ENCODE peak calls at places on chromosomes 5 and 9, in ten cellular contexts. One of them, this sample, is unnamed.

GRCh38 chr5:74016373-74016772 is 390.4 kb downstream of the ARHGEF28 start:
- DNase-seq in A673: no peak
- DNase-seq in ovary: no peak
- DNase-seq in HCT116: peak; percentile 27
- DNase-seq in fibroblast of lung: no peak
- DNase-seq in neural progenitor cell: no peak
- DNase-seq in cardiac muscle cell: no peak
- DNase-seq in left ventricle myocardium inferior: no peak
- DNase-seq in kidney: no peak
- DNase-seq in tibial artery: no peak
- DNase-seq in this sample: no peak

GRCh38 chr5:134131578-134132350 is 17.3 kb downstream of the TCF7 start:
- DNase-seq in A673: no peak
- DNase-seq in ovary: peak; percentile 8
- DNase-seq in HCT116: no peak
- DNase-seq in fibroblast of lung: no peak
- DNase-seq in neural progenitor cell: no peak
- DNase-seq in cardiac muscle cell: no peak
- DNase-seq in left ventricle myocardium inferior: peak; percentile 2
- DNase-seq in kidney: peak; percentile 43
- DNase-seq in tibial artery: no peak
- DNase-seq in this sample: no peak

GRCh38 chr5:170267431-170268152 is 30.0 kb downstream of the LCP2 start:
- DNase-seq in A673: peak; percentile 80
- DNase-seq in ovary: peak; percentile 75
- DNase-seq in HCT116: peak; percentile 37
- DNase-seq in fibroblast of lung: peak; percentile 53
- DNase-seq in neural progenitor cell: peak; percentile 82
- DNase-seq in cardiac muscle cell: peak; percentile 74
- DNase-seq in left ventricle myocardium inferior: peak; percentile 69
- DNase-seq in kidney: no peak
- DNase-seq in tibial artery: peak; percentile 77
- DNase-seq in this sample: peak; percentile 33

GRCh38 chr5:157575096-157575872 is at the start of gene ADAM19:
- DNase-seq in A673: peak; percentile 45
- DNase-seq in ovary: peak; percentile 52
- DNase-seq in HCT116: no peak
- DNase-seq in fibroblast of lung: peak; percentile 74
- DNase-seq in neural progenitor cell: peak; percentile 85
- DNase-seq in cardiac muscle cell: peak; percentile 75
- DNase-seq in left ventricle myocardium inferior: peak; percentile 57
- DNase-seq in kidney: peak; percentile 86
- DNase-seq in tibial artery: peak; percentile 66
- DNase-seq in this sample: peak; percentile 23

GRCh38 chr5:161548472-161549094 is 2.1 kb upstream of the GABRB2 start:
- DNase-seq in A673: no peak
- DNase-seq in ovary: no peak
- DNase-seq in HCT116: no peak
- DNase-seq in fibroblast of lung: no peak
- DNase-seq in neural progenitor cell: peak; percentile 57
- DNase-seq in cardiac muscle cell: peak; percentile 51
- DNase-seq in left ventricle myocardium inferior: no peak
- DNase-seq in kidney: no peak
- DNase-seq in tibial artery: no peak
- DNase-seq in this sample: no peak

GRCh38 chr5:32044904-32045303 is 129.2 kb downstream of the GOLPH3 start:
- DNase-seq in A673: peak; percentile 92
- DNase-seq in ovary: no peak
- DNase-seq in HCT116: no peak
- DNase-seq in fibroblast of lung: peak; percentile 91
- DNase-seq in neural progenitor cell: no peak
- DNase-seq in cardiac muscle cell: no peak
- DNase-seq in left ventricle myocardium inferior: no peak
- DNase-seq in kidney: no peak
- DNase-seq in tibial artery: no peak
- DNase-seq in this sample: no peak

GRCh38 chr9:83706703-83707517 is 848 bp downstream of the UBQLN1 start:
- DNase-seq in A673: peak; percentile 80
- DNase-seq in ovary: peak; percentile 54
- DNase-seq in HCT116: no peak
- DNase-seq in fibroblast of lung: peak; percentile 54
- DNase-seq in neural progenitor cell: peak; percentile 90
- DNase-seq in cardiac muscle cell: peak; percentile 80
- DNase-seq in left ventricle myocardium inferior: peak; percentile 30
- DNase-seq in kidney: peak; percentile 85
- DNase-seq in tibial artery: peak; percentile 34
- DNase-seq in this sample: peak; percentile 38

GRCh38 chr5:131640043-131640856 is 5.2 kb upstream of the RAPGEF6 start:
- DNase-seq in A673: no peak
- DNase-seq in ovary: no peak
- DNase-seq in HCT116: no peak
- DNase-seq in fibroblast of lung: peak; percentile 50
- DNase-seq in neural progenitor cell: peak; percentile 42
- DNase-seq in cardiac muscle cell: no peak
- DNase-seq in left ventricle myocardium inferior: no peak
- DNase-seq in kidney: no peak
- DNase-seq in tibial artery: no peak
- DNase-seq in this sample: no peak

GRCh38 chr5:32539981-32540380 is 45.4 kb upstream of the SUB1 start:
- DNase-seq in A673: no peak
- DNase-seq in ovary: no peak
- DNase-seq in HCT116: no peak
- DNase-seq in fibroblast of lung: no peak
- DNase-seq in neural progenitor cell: no peak
- DNase-seq in cardiac muscle cell: no peak
- DNase-seq in left ventricle myocardium inferior: no peak
- DNase-seq in kidney: no peak
- DNase-seq in tibial artery: no peak
- DNase-seq in this sample: no peak

GRCh38 chr5:98474802-98475201 is 298.7 kb upstream of the RGMB start:
- DNase-seq in A673: no peak
- DNase-seq in ovary: no peak
- DNase-seq in HCT116: no peak
- DNase-seq in fibroblast of lung: no peak
- DNase-seq in neural progenitor cell: no peak
- DNase-seq in cardiac muscle cell: no peak
- DNase-seq in left ventricle myocardium inferior: no peak
- DNase-seq in kidney: no peak
- DNase-seq in tibial artery: no peak
- DNase-seq in this sample: no peak

GRCh38 chr9:68969538-68969937 is 44.4 kb downstream of the PRKACG start:
- DNase-seq in A673: no peak
- DNase-seq in ovary: no peak
- DNase-seq in HCT116: no peak
- DNase-seq in fibroblast of lung: no peak
- DNase-seq in neural progenitor cell: no peak
- DNase-seq in cardiac muscle cell: no peak
- DNase-seq in left ventricle myocardium inferior: no peak
- DNase-seq in kidney: no peak
- DNase-seq in tibial artery: no peak
- DNase-seq in this sample: no peak

GRCh38 chr9:117116084-117116483 is 298.8 kb downstream of the ASTN2 start:
- DNase-seq in A673: no peak
- DNase-seq in ovary: no peak
- DNase-seq in HCT116: no peak
- DNase-seq in fibroblast of lung: peak; percentile 16
- DNase-seq in neural progenitor cell: no peak
- DNase-seq in cardiac muscle cell: no peak
- DNase-seq in left ventricle myocardium inferior: no peak
- DNase-seq in kidney: no peak
- DNase-seq in tibial artery: no peak
- DNase-seq in this sample: no peak

GRCh38 chr9:111005711-111006482 is 32.4 kb downstream of the LPAR1 start:
- DNase-seq in A673: no peak
- DNase-seq in ovary: no peak
- DNase-seq in HCT116: no peak
- DNase-seq in fibroblast of lung: no peak
- DNase-seq in neural progenitor cell: no peak
- DNase-seq in cardiac muscle cell: no peak
- DNase-seq in left ventricle myocardium inferior: no peak
- DNase-seq in kidney: no peak
- DNase-seq in tibial artery: no peak
- DNase-seq in this sample: no peak

GRCh38 chr9:126705311-126705766 is 91.6 kb downstream of the LMX1B start:
- DNase-seq in A673: peak; percentile 81
- DNase-seq in ovary: peak; percentile 77
- DNase-seq in HCT116: peak; percentile 47
- DNase-seq in fibroblast of lung: peak; percentile 41
- DNase-seq in neural progenitor cell: peak; percentile 92
- DNase-seq in cardiac muscle cell: peak; percentile 89
- DNase-seq in left ventricle myocardium inferior: peak; percentile 72
- DNase-seq in kidney: peak; percentile 91
- DNase-seq in tibial artery: peak; percentile 76
- DNase-seq in this sample: peak; percentile 61

GRCh38 chr9:90868555-90868954 is 66.9 kb downstream of the SYK start:
- DNase-seq in A673: no peak
- DNase-seq in ovary: no peak
- DNase-seq in HCT116: no peak
- DNase-seq in fibroblast of lung: no peak
- DNase-seq in neural progenitor cell: no peak
- DNase-seq in cardiac muscle cell: no peak
- DNase-seq in left ventricle myocardium inferior: no peak
- DNase-seq in kidney: no peak
- DNase-seq in tibial artery: no peak
- DNase-seq in this sample: no peak

DNA sequence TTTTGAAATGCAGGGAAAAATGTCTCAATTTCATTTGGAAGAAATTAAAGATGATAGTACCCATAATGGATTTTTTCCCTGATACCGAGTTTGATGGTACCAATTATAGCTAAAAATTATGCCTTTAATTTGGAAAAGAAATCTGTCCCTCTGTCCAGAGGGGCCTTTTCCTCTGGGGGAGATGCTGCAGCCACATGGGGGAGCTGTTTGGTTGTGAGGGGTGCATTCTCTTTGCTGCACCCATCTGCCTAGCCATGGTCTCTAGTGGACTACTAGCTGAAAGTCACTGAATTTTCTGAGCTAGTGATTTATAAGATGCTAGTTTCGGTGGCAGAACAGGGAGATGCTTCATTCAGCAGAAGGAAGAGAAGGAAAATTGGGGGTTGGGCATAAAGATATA is 9.6 kb downstream of the SEC61B start:
- DNase-seq in A673: peak; percentile 37
- DNase-seq in ovary: no peak
- DNase-seq in HCT116: no peak
- DNase-seq in fibroblast of lung: no peak
- DNase-seq in neural progenitor cell: peak; percentile 53
- DNase-seq in cardiac muscle cell: peak; percentile 42
- DNase-seq in left ventricle myocardium inferior: no peak
- DNase-seq in kidney: no peak
- DNase-seq in tibial artery: no peak
- DNase-seq in this sample: peak; percentile 52
- TF ChIP-seq CTCF in A673: peak; percentile 71
- TF ChIP-seq CTCF in ovary: no peak
- TF ChIP-seq CTCF in HCT116: peak; percentile 76
- TF ChIP-seq CTCF in fibroblast of lung: peak; percentile 70
- TF ChIP-seq CTCF in neural progenitor cell: peak; percentile 74
- TF ChIP-seq CTCF in cardiac muscle cell: peak; percentile 60
- TF ChIP-seq CTCF in left ventricle myocardium inferior: peak; percentile 63
- TF ChIP-seq CTCF in kidney: peak; percentile 24
- TF ChIP-seq CTCF in tibial artery: peak; percentile 13
- TF ChIP-seq CTCF in this sample: peak; percentile 44

GRCh38 chr5:148780711-148781110 is 45.7 kb upstream of the ADRB2 start:
- DNase-seq in A673: no peak
- DNase-seq in ovary: no peak
- DNase-seq in HCT116: no peak
- DNase-seq in fibroblast of lung: no peak
- DNase-seq in neural progenitor cell: peak; percentile 3
- DNase-seq in cardiac muscle cell: no peak
- DNase-seq in left ventricle myocardium inferior: no peak
- DNase-seq in kidney: no peak
- DNase-seq in tibial artery: no peak
- DNase-seq in this sample: no peak
- TF ChIP-seq CTCF in A673: no peak
- TF ChIP-seq CTCF in ovary: no peak
- TF ChIP-seq CTCF in HCT116: no peak
- TF ChIP-seq CTCF in fibroblast of lung: no peak
- TF ChIP-seq CTCF in neural progenitor cell: peak; percentile 12
- TF ChIP-seq CTCF in cardiac muscle cell: no peak
- TF ChIP-seq CTCF in left ventricle myocardium inferior: no peak
- TF ChIP-seq CTCF in kidney: no peak
- TF ChIP-seq CTCF in tibial artery: no peak
- TF ChIP-seq CTCF in this sample: no peak

DNA sequence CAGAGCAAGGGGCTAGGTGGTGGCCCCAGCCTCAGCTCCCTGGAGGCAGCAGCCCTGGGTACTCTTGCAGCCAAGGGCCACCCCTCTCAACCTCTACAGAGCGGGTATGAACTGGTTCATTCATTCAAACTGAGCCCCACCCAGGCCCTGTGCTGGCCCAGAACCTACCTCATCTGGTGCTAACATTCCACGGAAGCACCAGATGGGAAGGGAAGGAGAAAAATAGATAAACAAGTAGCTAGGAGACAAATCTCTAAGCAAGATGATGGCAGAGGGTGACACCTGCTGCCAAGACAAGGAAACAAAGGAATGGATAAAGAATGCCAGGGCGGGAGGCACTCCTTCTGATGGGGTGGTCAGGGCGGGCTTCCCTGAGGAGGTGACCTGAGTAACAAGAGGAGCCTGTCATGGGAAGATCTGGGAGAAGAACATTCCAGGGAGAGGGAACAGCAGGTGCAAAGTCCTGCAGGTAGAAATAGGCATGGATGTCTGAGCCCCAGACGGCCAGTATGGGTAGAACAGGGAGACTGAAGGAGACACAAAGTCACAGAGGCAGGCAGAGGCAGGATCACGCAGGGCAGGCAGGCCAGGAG is 6.1 kb downstream of the ST6GALNAC4 start:
- DNase-seq in A673: peak; percentile 45
- DNase-seq in ovary: no peak
- DNase-seq in HCT116: no peak
- DNase-seq in fibroblast of lung: peak; percentile 38
- DNase-seq in neural progenitor cell: no peak
- DNase-seq in cardiac muscle cell: no peak
- DNase-seq in left ventricle myocardium inferior: no peak
- DNase-seq in kidney: peak; percentile 74
- DNase-seq in tibial artery: no peak
- DNase-seq in this sample: no peak
- TF ChIP-seq CTCF in A673: peak; percentile 41
- TF ChIP-seq CTCF in ovary: no peak
- TF ChIP-seq CTCF in HCT116: peak; percentile 18
- TF ChIP-seq CTCF in fibroblast of lung: no peak
- TF ChIP-seq CTCF in neural progenitor cell: peak; percentile 15
- TF ChIP-seq CTCF in cardiac muscle cell: no peak
- TF ChIP-seq CTCF in left ventricle myocardium inferior: no peak
- TF ChIP-seq CTCF in kidney: peak; percentile 18
- TF ChIP-seq CTCF in tibial artery: no peak
- TF ChIP-seq CTCF in this sample: no peak

DNA sequence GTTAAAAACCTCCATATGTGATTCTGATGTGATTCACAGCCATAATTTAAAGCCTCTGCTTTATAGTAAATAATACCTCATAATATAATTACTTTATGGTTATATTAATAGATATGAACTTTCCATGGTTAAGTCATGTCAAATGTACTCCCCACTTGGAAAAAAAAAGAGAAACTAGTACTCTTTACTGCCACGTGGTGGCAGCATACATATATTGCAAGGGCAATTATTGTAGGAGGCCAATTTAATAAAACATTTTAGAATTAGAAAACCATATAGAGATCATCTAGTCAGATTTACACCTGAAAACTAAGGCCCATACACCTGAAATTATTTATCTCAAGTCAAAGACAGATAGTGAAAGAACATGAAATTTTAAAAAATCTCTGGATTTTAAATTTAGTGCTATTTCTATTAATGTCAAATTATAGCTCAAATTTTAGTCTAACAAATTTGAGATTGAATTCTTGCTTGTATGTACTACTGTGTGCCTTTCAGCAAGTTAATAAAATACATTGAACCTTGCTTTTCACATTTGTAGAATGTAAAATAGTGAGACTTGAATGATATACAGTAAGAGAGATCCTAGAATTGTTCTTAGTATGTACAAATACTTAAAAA is 603.6 kb downstream of the TLE4 start:
- DNase-seq in A673: peak; percentile 56
- DNase-seq in ovary: no peak
- DNase-seq in HCT116: peak; percentile 7
- DNase-seq in fibroblast of lung: peak; percentile 36
- DNase-seq in neural progenitor cell: peak; percentile 57
- DNase-seq in cardiac muscle cell: peak; percentile 49
- DNase-seq in left ventricle myocardium inferior: no peak
- DNase-seq in kidney: no peak
- DNase-seq in tibial artery: no peak
- DNase-seq in this sample: no peak
- TF ChIP-seq CTCF in A673: peak; percentile 78
- TF ChIP-seq CTCF in ovary: peak; percentile 23
- TF ChIP-seq CTCF in HCT116: peak; percentile 57
- TF ChIP-seq CTCF in fibroblast of lung: peak; percentile 47
- TF ChIP-seq CTCF in neural progenitor cell: peak; percentile 86
- TF ChIP-seq CTCF in cardiac muscle cell: peak; percentile 69
- TF ChIP-seq CTCF in left ventricle myocardium inferior: peak; percentile 84
- TF ChIP-seq CTCF in kidney: peak; percentile 66
- TF ChIP-seq CTCF in tibial artery: peak; percentile 75
- TF ChIP-seq CTCF in this sample: peak; percentile 72

This sample was measured in gastrocnemius medialis.